ENCODE peak calls at places on chromosome 9, in seven cellular contexts. X is HepG2, V is HCT116, U is H1, M is GM12878, N is K562, I is SK-N-SH. E is an unnamed sample.

GRCh38 chr9:121508415-121508814 is 8.8 kb upstream of the GGTA1 start:
- DNase-seq in M (no peak), V (no peak), I (no peak), U (no peak), N (no peak), X (no peak), E (peak)

GRCh38 chr9:87223397-87224246 is 274.0 kb upstream of the DAPK1 start:
- DNase-seq in V (no peak), M (no peak), N (no peak), U (no peak), X (no peak), I (no peak), E (peak)

GRCh38 chr9:108049026-108049591 is 559.5 kb upstream of the KLF4 start:
- DNase-seq in U (no peak), X (no peak), V (peak), N (peak), M (no peak), I (no peak), E (no peak)

GRCh38 chr9:116212986-116213672 is 59.5 kb downstream of the PAPPA start:
- DNase-seq in I (no peak), X (no peak), V (no peak), N (no peak), U (no peak), M (no peak), E (no peak)

GRCh38 chr9:117763314-117763713 is 59.1 kb downstream of the TLR4 start:
- DNase-seq in N (no peak), M (no peak), U (no peak), X (no peak), I (no peak), V (no peak), E (no peak)

GRCh38 chr9:35696520-35697215 is 6.9 kb upstream of the TPM2 start:
- DNase-seq in I (peak), N (peak), V (peak), U (no peak), M (no peak), X (peak), E (peak)

GRCh38 chr9:135769489-135770202 is 67.7 kb downstream of the KCNT1 start:
- DNase-seq in I (no peak), N (no peak), M (no peak), V (no peak), X (no peak), U (no peak), E (no peak)

GRCh38 chr9:114930063-114930812 is at the start of gene TNFSF8:
- DNase-seq in U (no peak), V (no peak), X (no peak), N (no peak), M (no peak), I (no peak), E (no peak)

GRCh38 chr9:130856474-130856873 is 21.4 kb downstream of the ABL1 start:
- DNase-seq in N (no peak), I (no peak), X (no peak), U (no peak), V (no peak), M (no peak), E (no peak)

GRCh38 chr9:130858734-130859705 is 24.0 kb downstream of the ABL1 start:
- DNase-seq in U (no peak), V (no peak), M (no peak), I (no peak), X (no peak), N (no peak), E (no peak)

GRCh38 chr9:130854835-130855234 is 19.8 kb downstream of the ABL1 start:
- DNase-seq in X (no peak), V (no peak), N (no peak), U (no peak), M (no peak), I (no peak), E (no peak)

GRCh38 chr9:130860458-130861316 is 25.6 kb downstream of the ABL1 start:
- DNase-seq in I (no peak), V (peak), U (no peak), N (peak), X (no peak), M (no peak), E (no peak)

DNA sequence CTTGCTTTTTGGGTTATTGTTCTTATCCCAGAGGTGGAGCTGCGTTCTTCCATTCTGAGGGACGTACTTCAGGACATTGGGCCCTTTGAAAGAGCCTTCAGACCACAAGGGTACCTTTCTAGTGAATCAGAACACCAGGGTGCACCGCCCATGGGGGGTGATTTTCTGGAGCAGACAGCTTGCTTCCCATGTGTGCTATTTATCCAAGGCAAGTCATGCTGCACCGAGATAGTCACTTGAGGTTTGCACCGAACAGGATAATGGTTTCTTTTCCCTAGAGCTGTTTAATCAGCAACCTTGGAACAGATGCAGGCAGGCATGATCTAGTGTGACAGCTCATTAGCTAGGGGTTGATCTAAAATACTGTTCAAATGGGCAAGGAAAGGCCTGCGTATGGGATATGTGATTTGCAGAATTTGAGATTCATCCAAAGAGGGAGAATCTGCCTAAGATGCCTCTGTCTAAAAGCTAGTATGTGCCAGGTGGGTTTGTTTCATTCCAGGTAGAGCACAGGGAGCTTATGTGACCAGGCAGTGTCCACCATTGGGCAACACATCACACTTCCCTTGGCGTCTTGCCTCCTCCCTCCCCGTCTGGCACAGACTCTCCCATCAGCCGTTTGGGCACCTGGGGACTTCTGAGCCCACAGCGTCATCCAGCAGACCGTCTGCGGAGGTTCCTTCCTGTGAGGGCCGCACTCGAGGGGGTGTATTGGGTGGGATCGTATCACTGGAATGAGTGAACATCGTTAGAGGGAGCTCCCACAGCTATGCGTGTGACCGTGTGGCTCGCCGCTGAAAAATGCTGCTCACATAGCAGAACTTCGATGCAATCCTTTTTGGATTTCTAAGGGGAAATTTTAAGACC is 23.0 kb downstream of the ABL1 start:
- DNase-seq in N (no peak), U (no peak), X (no peak), V (no peak), M (no peak), I (no peak), E (no peak)
- TF ChIP-seq JUND in N (no peak), U (no peak), X (no peak), V (no peak), M (no peak), I (peak), E (no peak)

GRCh38 chr9:109182940-109183798 is 16.1 kb upstream of the FRRS1L start:
- DNase-seq in N (peak), M (no peak), U (no peak), X (peak), V (peak), I (peak), E (peak)
- TF ChIP-seq JUND in N (no peak), M (no peak), U (no peak), X (no peak), V (no peak), I (no peak), E (no peak)

DNA sequence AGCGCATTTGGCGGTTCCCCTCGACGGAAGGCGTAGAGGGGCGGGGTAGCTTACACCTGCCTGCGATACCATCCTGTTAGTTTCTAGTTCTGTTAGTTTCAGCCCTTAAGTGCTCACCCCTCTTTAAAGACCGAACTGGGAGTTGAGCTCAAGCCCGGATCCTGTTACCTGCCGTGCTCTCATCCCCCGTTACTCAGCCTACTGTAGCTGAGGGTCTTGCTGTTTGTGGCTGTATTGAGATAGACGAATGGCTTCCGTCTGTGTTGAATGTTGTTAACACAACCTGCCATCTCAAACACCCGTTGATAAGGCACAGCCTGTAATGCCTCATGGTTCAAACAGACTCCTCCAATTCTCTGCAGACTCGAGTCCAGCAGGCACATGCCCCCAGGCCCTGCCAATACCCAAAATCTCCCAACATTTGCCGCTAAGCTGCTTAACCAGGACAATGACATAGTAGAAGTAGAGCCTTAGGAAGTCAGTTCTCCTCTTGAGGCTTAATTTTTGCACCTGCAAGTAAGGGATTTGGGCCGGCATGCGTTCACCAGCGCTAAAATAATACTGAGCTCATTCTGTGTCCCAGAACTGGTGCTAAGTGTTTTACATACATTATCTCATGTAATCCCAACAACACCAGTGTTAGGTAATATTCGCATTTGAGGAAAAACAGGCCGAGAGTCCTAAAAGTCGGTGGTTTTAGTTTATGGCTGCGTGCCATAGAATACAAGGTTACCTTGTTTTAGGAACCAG is 1.3 kb upstream of the RFX3 start:
- DNase-seq in V (peak), X (peak), U (no peak), M (no peak), N (no peak), I (peak), E (no peak)
- TF ChIP-seq JUND in V (no peak), X (no peak), U (no peak), M (no peak), N (no peak), I (no peak), E (no peak)

DNA sequence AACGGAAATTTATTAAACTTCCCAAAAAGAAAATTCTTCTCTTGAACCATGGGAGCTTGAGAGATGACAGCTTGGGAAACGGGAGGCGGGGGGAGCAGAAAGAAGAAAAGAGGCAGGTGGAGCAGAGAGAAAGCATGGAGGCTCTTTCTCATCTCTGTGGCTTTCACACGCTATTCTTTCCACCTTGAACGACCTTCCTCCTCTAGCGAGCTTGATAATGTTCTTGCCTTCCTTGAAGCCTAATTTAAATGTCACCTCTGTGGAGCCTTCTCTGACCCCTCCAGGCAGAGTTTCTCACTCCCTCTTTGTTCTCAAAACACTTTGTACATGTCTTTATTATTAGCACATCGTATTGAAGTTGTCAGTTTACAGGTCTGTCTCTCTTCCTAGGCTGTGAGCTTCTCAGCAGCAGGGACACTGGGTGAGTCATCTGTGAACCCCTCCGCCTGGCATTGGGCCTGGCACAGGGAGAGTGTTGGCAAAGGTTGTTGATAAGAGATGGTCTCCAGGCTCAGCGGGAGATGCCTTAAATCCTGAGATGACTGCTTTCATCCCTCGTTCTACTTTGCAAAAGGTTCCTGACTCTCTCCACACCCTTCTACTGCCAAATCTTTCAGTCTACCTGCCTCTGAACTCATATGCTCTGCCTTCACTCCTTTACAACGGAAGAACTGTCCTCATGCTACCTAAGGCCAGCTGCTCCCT is 14.1 kb upstream of the STRBP start:
- DNase-seq in M (no peak), V (peak), X (no peak), U (no peak), N (no peak), I (no peak), E (no peak)
- TF ChIP-seq JUND in M (no peak), V (peak), X (no peak), U (no peak), N (no peak), I (peak), E (no peak)

GRCh38 chr9:78383130-78383529 is 86.2 kb downstream of the PSAT1 start:
- DNase-seq in I (no peak), N (peak), V (no peak), U (no peak), X (no peak), M (no peak), E (no peak)
- TF ChIP-seq JUND in I (no peak), N (no peak), V (no peak), U (no peak), X (no peak), M (no peak), E (no peak)

GRCh38 chr9:79757906-79758669 is 186.3 kb downstream of the TLE4 start:
- DNase-seq in U (no peak), M (no peak), V (no peak), I (no peak), X (no peak), N (no peak), E (no peak)
- TF ChIP-seq JUND in U (no peak), M (no peak), V (no peak), I (no peak), X (no peak), N (no peak), E (no peak)

DNA sequence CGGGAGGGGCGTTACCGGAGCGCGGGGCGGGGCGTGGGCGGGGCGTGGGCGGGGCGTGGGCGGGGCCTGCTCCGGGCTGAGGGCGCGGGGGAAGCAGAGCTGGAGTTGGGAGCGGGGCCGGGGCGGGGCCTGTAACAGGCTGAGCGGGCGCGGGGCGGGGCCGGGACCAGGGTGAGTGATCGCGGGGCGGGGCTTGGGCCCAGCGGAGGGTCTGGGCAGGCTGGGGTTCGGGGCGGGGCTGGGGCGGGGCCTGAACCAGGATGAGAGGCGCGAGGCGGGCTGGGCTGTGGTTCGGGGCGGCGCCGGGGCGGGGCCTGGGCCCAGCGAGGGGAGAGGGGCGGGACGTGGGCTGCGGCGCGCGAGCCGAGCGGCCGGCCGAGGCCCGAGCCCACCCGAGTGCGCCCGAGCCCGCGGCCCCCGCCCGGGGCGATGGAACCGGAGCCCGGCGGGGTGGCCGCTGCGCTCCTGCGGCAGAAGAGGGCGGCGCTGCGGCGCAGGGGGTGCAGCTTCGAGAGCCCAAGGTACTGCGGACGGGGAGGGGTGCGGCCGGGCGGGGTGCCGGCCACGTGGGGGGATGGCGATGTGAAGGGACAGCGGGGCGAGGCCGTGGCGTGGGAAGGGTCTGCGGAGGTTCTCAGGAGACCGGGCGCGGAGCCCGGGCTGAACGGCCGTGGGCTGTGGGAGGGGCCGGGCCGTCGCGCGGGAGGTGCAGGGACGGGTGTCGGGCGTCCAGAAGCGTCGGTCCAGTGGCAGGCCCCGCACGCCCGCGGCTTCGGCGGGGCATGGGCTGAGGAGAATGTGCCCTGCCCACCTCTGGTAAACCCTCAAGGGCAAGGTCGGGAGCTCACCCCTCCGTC is 39.5 kb upstream of the GARNL3 start:
- DNase-seq in U (no peak), V (peak), I (peak), N (peak), M (no peak), X (peak), E (peak)
- TF ChIP-seq JUND in U (no peak), V (no peak), I (no peak), N (no peak), M (no peak), X (no peak), E (no peak)

GRCh38 chr9:2859776-2860379 is 16.0 kb upstream of the PUM3 start:
- DNase-seq in X (peak), I (peak), N (peak), V (peak), M (no peak), U (peak), E (peak)
- TF ChIP-seq JUND in X (no peak), I (no peak), N (no peak), V (no peak), M (no peak), U (no peak), E (no peak)